ENCODE peak calls at places on chromosomes 3 and 15, in ten cellular contexts. W is dorsolateral prefrontal cortex; G is activated CD8-positive, alpha-beta memory T cell treated with anti-CD3 and anti-CD28 coated beads, Interleukin-2, amount 10 ng/mL, durations not matched to agents 7 days and 5 days; U is GM20000; N is retina; V is CD8-positive, alpha-beta memory T cell; B is stimulated activated CD8-positive, alpha-beta memory T cell treated with anti-CD3 and anti-CD28 coated beads, Interleukin-2, amount 100 ng/mL, for 48 hours; D is GF-D8; J is bronchial epithelial cell; F is stromal cell of bone marrow. K is an unnamed sample.

GRCh38 chr15:69172854-69173253 is 12.4 kb downstream of the GLCE start:
- DNase-seq in V (no peak), U (no peak), B (no peak), G (no peak), W (no peak), F (no peak), D (no peak), J (peak; percentile 65), N (no peak), K (no peak)

GRCh38 chr3:12991481-12991837 is 81.8 kb downstream of the IQSEC1 start:
- DNase-seq in N (no peak), V (peak; percentile 41), U (no peak), B (no peak), D (no peak), G (no peak), W (no peak), F (no peak), J (no peak), K (no peak)

GRCh38 chr3:141710888-141711616 is 27.0 kb upstream of the RNF7 start:
- DNase-seq in G (no peak), W (no peak), B (no peak), J (peak; percentile 86), D (no peak), U (no peak), F (peak; percentile 89), N (no peak), V (no peak), K (no peak)

GRCh38 chr3:81214626-81215025 is 546.8 kb downstream of the GBE1 start:
- DNase-seq in J (peak; percentile 8), W (no peak), D (no peak), N (no peak), B (no peak), F (no peak), U (no peak), V (no peak), G (no peak), K (no peak)

GRCh38 chr3:150673966-150674365 is 29.8 kb downstream of the ERICH6 start:
- DNase-seq in J (no peak), F (no peak), U (no peak), V (no peak), D (no peak), W (no peak), N (no peak), B (no peak), G (no peak), K (no peak)

GRCh38 chr15:56194035-56194434 is 49.6 kb downstream of the RFX7 start:
- DNase-seq in B (no peak), G (no peak), U (no peak), N (no peak), J (no peak), W (no peak), F (no peak), V (no peak), D (no peak), K (no peak)

GRCh38 chr15:91530279-91530678 is 323.2 kb upstream of the SLCO3A1 start:
- DNase-seq in D (no peak), N (no peak), G (no peak), U (no peak), B (no peak), J (no peak), W (no peak), F (no peak), V (no peak), K (no peak)

GRCh38 chr3:122555275-122556071 is 8.6 kb downstream of the PARP9 start:
- DNase-seq in B (no peak), N (no peak), V (no peak), U (no peak), J (peak; percentile 47), F (no peak), W (no peak), D (no peak), G (no peak), K (no peak)

GRCh38 chr3:175670572-175670971 is 811.4 kb downstream of the NAALADL2 start:
- DNase-seq in J (no peak), N (no peak), V (no peak), W (no peak), B (no peak), G (no peak), D (no peak), U (no peak), F (no peak), K (no peak)

GRCh38 chr15:95142441-95142840 is 911.1 kb downstream of the MCTP2 start:
- DNase-seq in D (no peak), V (no peak), U (no peak), N (no peak), G (no peak), W (no peak), B (no peak), F (no peak), J (no peak), K (no peak)

GRCh38 chr3:21825684-21826083 is 74.7 kb upstream of the ZNF385D start:
- DNase-seq in W (no peak), G (no peak), U (no peak), J (no peak), V (no peak), B (no peak), D (no peak), F (no peak), N (no peak), K (no peak)

GRCh38 chr3:11808231-11808630 is 38.5 kb downstream of the TAMM41 start:
- DNase-seq in U (no peak), B (peak; percentile 3), G (no peak), F (no peak), D (no peak), V (no peak), J (no peak), W (no peak), N (no peak), K (no peak)

GRCh38 chr3:136547293-136547692 is 204.9 kb downstream of the STAG1 start:
- DNase-seq in B (no peak), U (peak; percentile 10), N (no peak), V (no peak), F (no peak), G (no peak), W (no peak), D (no peak), J (peak; percentile 53), K (no peak)

GRCh38 chr15:67863442-67863987 is 23.7 kb upstream of the RNU6-1 start:
- DNase-seq in N (peak; percentile 94), F (no peak), G (peak; percentile 74), U (peak; percentile 82), V (peak; percentile 73), W (peak; percentile 60), B (peak; percentile 65), D (peak; percentile 16), J (peak; percentile 32), K (peak; percentile 82)

GRCh38 chr3:155391583-155391982 is 98.1 kb upstream of the STRIT1 start:
- DNase-seq in D (no peak), U (no peak), F (peak; percentile 68), V (no peak), B (no peak), N (peak; percentile 64), J (peak; percentile 75), G (no peak), W (no peak), K (peak; percentile 2)

K was measured in HTR-8/SVneo.